ENCODE peak calls at places on chromosomes 1 and 21, in eight cellular contexts. One of them, this sample, is unnamed.

GRCh38 chr1:203278885-203279406 is 26.4 kb upstream of the BTG2 start:
- DNase-seq in amniotic epithelial cell: peak; percentile 50
- DNase-seq in stimulated activated CD8-positive, alpha-beta memory T cell treated with anti-CD3 and anti-CD28 coated beads, Interleukin-2, amount 100 ng/mL, for 1 hour: no peak
- DNase-seq in trophoblast cell: no peak
- DNase-seq in stimulated activated CD4-positive, alpha-beta T cell treated with anti-CD3 and anti-CD28 coated beads, Interleukin-15, amount 100 ng/mL, for 24 hours: no peak
- DNase-seq in nephron progenitor cell: no peak
- DNase-seq in NCI-H1105: no peak
- DNase-seq in left kidney: peak; percentile 30
- DNase-seq in this sample: no peak

GRCh38 chr21:44925027-44925755 is 4.5 kb upstream of the ITGB2 start:
- DNase-seq in trophoblast cell: peak; percentile 30
- DNase-seq in left kidney: no peak
- DNase-seq in NCI-H1105: no peak
- DNase-seq in stimulated activated CD8-positive, alpha-beta memory T cell treated with anti-CD3 and anti-CD28 coated beads, Interleukin-2, amount 100 ng/mL, for 1 hour: no peak
- DNase-seq in nephron progenitor cell: no peak
- DNase-seq in amniotic epithelial cell: peak; percentile 49
- DNase-seq in stimulated activated CD4-positive, alpha-beta T cell treated with anti-CD3 and anti-CD28 coated beads, Interleukin-15, amount 100 ng/mL, for 24 hours: no peak
- DNase-seq in this sample: no peak

GRCh38 chr1:200206761-200207160 is 179.3 kb downstream of the NR5A2 start:
- DNase-seq in NCI-H1105: no peak
- DNase-seq in stimulated activated CD4-positive, alpha-beta T cell treated with anti-CD3 and anti-CD28 coated beads, Interleukin-15, amount 100 ng/mL, for 24 hours: no peak
- DNase-seq in left kidney: no peak
- DNase-seq in amniotic epithelial cell: peak; percentile 60
- DNase-seq in trophoblast cell: no peak
- DNase-seq in stimulated activated CD8-positive, alpha-beta memory T cell treated with anti-CD3 and anti-CD28 coated beads, Interleukin-2, amount 100 ng/mL, for 1 hour: no peak
- DNase-seq in nephron progenitor cell: no peak
- DNase-seq in this sample: no peak

GRCh38 chr1:228008391-228009115 is 1.8 kb downstream of the WNT3A start:
- DNase-seq in nephron progenitor cell: no peak
- DNase-seq in stimulated activated CD8-positive, alpha-beta memory T cell treated with anti-CD3 and anti-CD28 coated beads, Interleukin-2, amount 100 ng/mL, for 1 hour: no peak
- DNase-seq in left kidney: no peak
- DNase-seq in trophoblast cell: no peak
- DNase-seq in stimulated activated CD4-positive, alpha-beta T cell treated with anti-CD3 and anti-CD28 coated beads, Interleukin-15, amount 100 ng/mL, for 24 hours: no peak
- DNase-seq in amniotic epithelial cell: no peak
- DNase-seq in NCI-H1105: no peak
- DNase-seq in this sample: no peak

GRCh38 chr1:46244656-46245371 is 2.7 kb upstream of the RAD54L start:
- DNase-seq in nephron progenitor cell: no peak
- DNase-seq in NCI-H1105: peak; percentile 8
- DNase-seq in stimulated activated CD4-positive, alpha-beta T cell treated with anti-CD3 and anti-CD28 coated beads, Interleukin-15, amount 100 ng/mL, for 24 hours: no peak
- DNase-seq in stimulated activated CD8-positive, alpha-beta memory T cell treated with anti-CD3 and anti-CD28 coated beads, Interleukin-2, amount 100 ng/mL, for 1 hour: no peak
- DNase-seq in left kidney: peak; percentile 18
- DNase-seq in trophoblast cell: peak; percentile 53
- DNase-seq in amniotic epithelial cell: no peak
- DNase-seq in this sample: no peak

GRCh38 chr21:46051379-46051770 is 46.5 kb upstream of the COL6A2 start:
- DNase-seq in nephron progenitor cell: no peak
- DNase-seq in NCI-H1105: no peak
- DNase-seq in stimulated activated CD8-positive, alpha-beta memory T cell treated with anti-CD3 and anti-CD28 coated beads, Interleukin-2, amount 100 ng/mL, for 1 hour: no peak
- DNase-seq in left kidney: no peak
- DNase-seq in amniotic epithelial cell: no peak
- DNase-seq in trophoblast cell: no peak
- DNase-seq in stimulated activated CD4-positive, alpha-beta T cell treated with anti-CD3 and anti-CD28 coated beads, Interleukin-15, amount 100 ng/mL, for 24 hours: no peak
- DNase-seq in this sample: no peak

GRCh38 chr1:228354390-228355320 is 52.0 kb downstream of the TRIM11 start:
- DNase-seq in stimulated activated CD8-positive, alpha-beta memory T cell treated with anti-CD3 and anti-CD28 coated beads, Interleukin-2, amount 100 ng/mL, for 1 hour: no peak
- DNase-seq in trophoblast cell: no peak
- DNase-seq in amniotic epithelial cell: no peak
- DNase-seq in left kidney: no peak
- DNase-seq in NCI-H1105: no peak
- DNase-seq in nephron progenitor cell: no peak
- DNase-seq in stimulated activated CD4-positive, alpha-beta T cell treated with anti-CD3 and anti-CD28 coated beads, Interleukin-15, amount 100 ng/mL, for 24 hours: no peak
- DNase-seq in this sample: no peak

GRCh38 chr21:35303085-35303484 is 254.0 kb upstream of the RUNX1 start:
- DNase-seq in NCI-H1105: no peak
- DNase-seq in stimulated activated CD8-positive, alpha-beta memory T cell treated with anti-CD3 and anti-CD28 coated beads, Interleukin-2, amount 100 ng/mL, for 1 hour: no peak
- DNase-seq in nephron progenitor cell: no peak
- DNase-seq in left kidney: no peak
- DNase-seq in trophoblast cell: peak; percentile 79
- DNase-seq in amniotic epithelial cell: peak; percentile 99
- DNase-seq in stimulated activated CD4-positive, alpha-beta T cell treated with anti-CD3 and anti-CD28 coated beads, Interleukin-15, amount 100 ng/mL, for 24 hours: no peak
- DNase-seq in this sample: no peak

GRCh38 chr1:7268983-7269382 is 483.7 kb downstream of the CAMTA1 start:
- DNase-seq in stimulated activated CD4-positive, alpha-beta T cell treated with anti-CD3 and anti-CD28 coated beads, Interleukin-15, amount 100 ng/mL, for 24 hours: no peak
- DNase-seq in amniotic epithelial cell: no peak
- DNase-seq in NCI-H1105: no peak
- DNase-seq in left kidney: no peak
- DNase-seq in trophoblast cell: no peak
- DNase-seq in nephron progenitor cell: no peak
- DNase-seq in stimulated activated CD8-positive, alpha-beta memory T cell treated with anti-CD3 and anti-CD28 coated beads, Interleukin-2, amount 100 ng/mL, for 1 hour: no peak
- DNase-seq in this sample: no peak

GRCh38 chr1:13600762-13601483 is 17.3 kb downstream of the PDPN start:
- DNase-seq in left kidney: no peak
- DNase-seq in stimulated activated CD4-positive, alpha-beta T cell treated with anti-CD3 and anti-CD28 coated beads, Interleukin-15, amount 100 ng/mL, for 24 hours: no peak
- DNase-seq in trophoblast cell: no peak
- DNase-seq in nephron progenitor cell: no peak
- DNase-seq in amniotic epithelial cell: no peak
- DNase-seq in NCI-H1105: no peak
- DNase-seq in stimulated activated CD8-positive, alpha-beta memory T cell treated with anti-CD3 and anti-CD28 coated beads, Interleukin-2, amount 100 ng/mL, for 1 hour: no peak
- DNase-seq in this sample: no peak

GRCh38 chr1:59368007-59368670 is 71.2 kb downstream of the FGGY start:
- DNase-seq in left kidney: no peak
- DNase-seq in stimulated activated CD4-positive, alpha-beta T cell treated with anti-CD3 and anti-CD28 coated beads, Interleukin-15, amount 100 ng/mL, for 24 hours: no peak
- DNase-seq in stimulated activated CD8-positive, alpha-beta memory T cell treated with anti-CD3 and anti-CD28 coated beads, Interleukin-2, amount 100 ng/mL, for 1 hour: no peak
- DNase-seq in NCI-H1105: no peak
- DNase-seq in nephron progenitor cell: no peak
- DNase-seq in amniotic epithelial cell: peak; percentile 70
- DNase-seq in trophoblast cell: no peak
- DNase-seq in this sample: no peak

GRCh38 chr1:206461602-206462455 is 8.4 kb upstream of the IKBKE start:
- DNase-seq in stimulated activated CD4-positive, alpha-beta T cell treated with anti-CD3 and anti-CD28 coated beads, Interleukin-15, amount 100 ng/mL, for 24 hours: peak; percentile 81
- DNase-seq in NCI-H1105: peak; percentile 52
- DNase-seq in amniotic epithelial cell: peak; percentile 66
- DNase-seq in trophoblast cell: peak; percentile 92
- DNase-seq in nephron progenitor cell: peak; percentile 79
- DNase-seq in left kidney: peak; percentile 84
- DNase-seq in stimulated activated CD8-positive, alpha-beta memory T cell treated with anti-CD3 and anti-CD28 coated beads, Interleukin-2, amount 100 ng/mL, for 1 hour: peak; percentile 55
- DNase-seq in this sample: no peak

GRCh38 chr1:236465231-236465958 is 58.4 kb upstream of the LGALS8 start:
- DNase-seq in left kidney: no peak
- DNase-seq in stimulated activated CD4-positive, alpha-beta T cell treated with anti-CD3 and anti-CD28 coated beads, Interleukin-15, amount 100 ng/mL, for 24 hours: no peak
- DNase-seq in NCI-H1105: no peak
- DNase-seq in trophoblast cell: no peak
- DNase-seq in stimulated activated CD8-positive, alpha-beta memory T cell treated with anti-CD3 and anti-CD28 coated beads, Interleukin-2, amount 100 ng/mL, for 1 hour: no peak
- DNase-seq in amniotic epithelial cell: no peak
- DNase-seq in nephron progenitor cell: no peak
- DNase-seq in this sample: no peak

GRCh38 chr1:27521336-27522147 is 31.6 kb upstream of the WASF2 start:
- DNase-seq in stimulated activated CD4-positive, alpha-beta T cell treated with anti-CD3 and anti-CD28 coated beads, Interleukin-15, amount 100 ng/mL, for 24 hours: peak; percentile 68
- DNase-seq in NCI-H1105: no peak
- DNase-seq in left kidney: no peak
- DNase-seq in amniotic epithelial cell: no peak
- DNase-seq in trophoblast cell: no peak
- DNase-seq in nephron progenitor cell: no peak
- DNase-seq in stimulated activated CD8-positive, alpha-beta memory T cell treated with anti-CD3 and anti-CD28 coated beads, Interleukin-2, amount 100 ng/mL, for 1 hour: peak; percentile 26
- DNase-seq in this sample: no peak